ENCODE peak calls at places on chromosomes 2 and 18, in ten cellular contexts. Q is heart right ventricle; V is uterus; M is adipocyte; J is DND-41; K is CD8-positive, alpha-beta T cell; C is esophagus squamous epithelium; T is mucosa of descending colon; U is lower lobe of right lung; P is OCI-LY7. H is an unnamed sample.

GRCh38 chr18:26547302-26548143 is 830 bp downstream of the KCTD1 start:
- DNase-seq in M (peak; percentile 84), Q (peak; percentile 66), U (peak; percentile 79), J (peak; percentile 10), K (peak; percentile 22), P (peak; percentile 55), T (peak; percentile 73), C (peak; percentile 3), V (peak; percentile 67), H (peak; percentile 33)

GRCh38 chr2:951224-952006 is 766 bp downstream of the SNTG2 start:
- DNase-seq in K (no peak), M (no peak), T (no peak), Q (no peak), J (peak; percentile 24), C (no peak), V (no peak), P (no peak), U (no peak), H (no peak)

GRCh38 chr2:230658577-230658876 is 54.1 kb upstream of the CAB39 start:
- DNase-seq in P (no peak), J (no peak), M (no peak), V (no peak), Q (no peak), K (no peak), T (no peak), U (no peak), C (no peak), H (no peak)

GRCh38 chr18:34222025-34222395 is 2.7 kb downstream of the NOL4 start:
- DNase-seq in C (no peak), U (no peak), Q (no peak), K (no peak), M (no peak), V (no peak), T (peak; percentile 16), J (no peak), P (no peak), H (no peak)

GRCh38 chr2:240364961-240365775 is 70.3 kb upstream of the GPC1 start:
- DNase-seq in C (no peak), K (no peak), M (no peak), P (no peak), J (no peak), U (peak; percentile 36), Q (no peak), V (no peak), T (peak; percentile 11), H (no peak)

GRCh38 chr2:116545611-116546010 is 1268.9 kb upstream of the DDX18 start:
- DNase-seq in J (no peak), C (no peak), V (no peak), M (no peak), Q (no peak), T (no peak), K (no peak), U (no peak), P (no peak), H (no peak)

GRCh38 chr2:95277246-95277906 is 3.1 kb downstream of the PROM2 start:
- DNase-seq in M (no peak), V (no peak), P (peak; percentile 6), C (no peak), K (no peak), J (no peak), T (peak; percentile 85), U (peak; percentile 53), Q (no peak), H (no peak)

GRCh38 chr18:48533340-48534093 is 5.3 kb upstream of the CTIF start:
- DNase-seq in C (no peak), V (no peak), U (no peak), J (no peak), Q (no peak), K (no peak), M (no peak), P (no peak), T (no peak), H (no peak)

GRCh38 chr2:198054299-198054698 is 249.9 kb downstream of the PLCL1 start:
- DNase-seq in Q (no peak), P (peak; percentile 7), K (no peak), C (no peak), M (peak; percentile 49), U (no peak), V (no peak), T (peak; percentile 18), J (peak; percentile 23), H (peak; percentile 23)

GRCh38 chr2:239519081-239519920 is 118.5 kb upstream of the HDAC4 start:
- DNase-seq in J (peak; percentile 78), P (no peak), U (peak; percentile 52), M (no peak), T (no peak), Q (peak; percentile 65), K (no peak), V (no peak), C (no peak), H (no peak)

GRCh38 chr2:134462275-134462674 is 208.4 kb downstream of the MGAT5 start:
- DNase-seq in M (no peak), T (no peak), K (no peak), U (no peak), C (no peak), P (no peak), J (no peak), V (no peak), Q (no peak), H (no peak)

GRCh38 chr2:133787207-133787606 is 218.9 kb upstream of the NCKAP5 start:
- DNase-seq in V (no peak), K (no peak), Q (no peak), J (no peak), U (no peak), C (no peak), P (no peak), M (peak; percentile 37), T (no peak), H (no peak)

GRCh38 chr2:177983183-177983788 is 89.3 kb downstream of the PDE11A start:
- DNase-seq in U (no peak), Q (no peak), C (no peak), T (peak; percentile 30), M (peak; percentile 80), P (peak; percentile 41), V (no peak), K (no peak), J (peak; percentile 33), H (no peak)

GRCh38 chr2:99458529-99458928 is 31.3 kb downstream of the REV1 start:
- DNase-seq in V (no peak), K (no peak), M (no peak), C (no peak), T (no peak), P (no peak), U (no peak), J (no peak), Q (no peak), H (no peak)

DNA sequence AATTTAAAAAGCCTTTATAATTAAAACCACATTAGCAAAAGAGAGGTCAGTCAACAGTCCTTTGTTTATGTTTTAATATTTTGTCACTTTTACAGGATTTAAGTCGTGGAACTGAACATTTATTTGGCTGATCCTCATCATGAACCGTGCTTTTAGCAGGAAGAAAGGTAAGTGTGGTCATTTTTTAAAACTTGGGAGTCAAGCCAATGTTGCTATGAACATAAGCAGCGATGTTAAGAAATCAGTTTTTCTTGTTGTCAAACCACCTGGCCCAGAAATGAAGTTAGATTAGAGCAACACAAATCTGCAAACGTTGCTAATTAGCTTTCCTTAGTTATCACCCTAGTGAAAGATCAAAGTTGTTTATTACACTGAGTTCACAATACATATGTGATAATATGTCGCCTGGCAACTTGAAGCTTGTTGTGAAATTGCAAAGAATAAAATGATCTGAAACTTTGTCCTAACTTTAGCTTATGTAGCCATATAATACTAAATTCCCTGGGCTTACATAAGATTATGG is 186.0 kb downstream of the GULP1 start:
- DNase-seq in K (no peak), U (no peak), Q (no peak), J (no peak), T (no peak), M (no peak), P (no peak), V (no peak), C (no peak), H (no peak)
- H3K9me3 ChIP-seq in K (no peaks in the 10 kb centered on the region), U (no peaks in the 10 kb centered on the region), Q (no peaks in the 10 kb centered on the region), J (no peaks in the 10 kb centered on the region), T (no peaks in the 10 kb centered on the region), M (no peaks in the 10 kb centered on the region), P (no peaks in the 10 kb centered on the region), V (no peaks in the 10 kb centered on the region), C (no peaks in the 10 kb centered on the region), H (no peaks in the 10 kb centered on the region)

DNA sequence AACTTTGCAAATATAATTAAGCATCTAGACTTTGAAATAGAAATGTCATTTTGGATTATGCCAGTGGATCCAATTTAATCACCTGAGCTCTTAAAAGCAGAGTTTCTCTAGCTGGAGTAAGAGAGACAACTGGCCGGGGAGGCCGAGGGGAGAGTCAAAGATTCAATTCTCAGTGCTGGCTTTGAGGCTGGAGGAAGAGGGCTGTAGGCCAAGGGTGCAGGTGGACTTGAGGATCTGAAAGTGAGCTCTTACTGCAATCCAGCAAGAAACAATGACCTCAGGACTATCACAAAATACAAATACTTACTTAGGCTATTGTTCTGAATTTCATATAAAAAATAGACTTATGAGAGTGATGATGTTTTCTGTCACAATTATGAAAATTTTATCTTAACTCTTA is 814.5 kb downstream of the CBLN2 start:
- DNase-seq in Q (no peak), M (no peak), V (no peak), T (no peak), K (no peak), U (no peak), C (no peak), P (no peak), J (no peak), H (no peak)
- H3K9me3 ChIP-seq in Q (no peaks in the 10 kb centered on the region), M (peaks cover 3% of the 10 kb centered on the region), V (no peaks in the 10 kb centered on the region), T (no peaks in the 10 kb centered on the region), K (no peaks in the 10 kb centered on the region), U (no peaks in the 10 kb centered on the region), C (no peaks in the 10 kb centered on the region), P (no peaks in the 10 kb centered on the region), J (no peaks in the 10 kb centered on the region), H (no peaks in the 10 kb centered on the region)

DNA sequence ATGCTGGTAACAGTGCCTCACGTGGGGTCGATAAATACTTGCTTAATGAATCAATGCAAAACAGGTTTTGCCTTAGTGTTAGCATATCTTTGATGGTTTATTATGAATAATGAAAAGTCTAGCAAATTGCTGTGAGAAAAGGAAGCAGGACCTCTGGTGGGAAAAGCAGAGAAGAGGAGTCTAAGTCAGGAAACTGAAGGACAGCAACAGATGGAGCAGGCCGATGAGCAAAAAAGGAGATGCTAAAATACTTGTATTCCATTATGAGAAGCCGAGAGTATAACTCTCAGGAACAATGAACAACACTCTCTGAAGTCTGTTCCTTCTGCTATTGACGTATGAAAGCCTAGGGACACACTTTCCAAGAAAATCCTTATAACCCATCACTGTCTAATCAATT is 555.2 kb upstream of the KLHL29 start:
- DNase-seq in V (no peak), K (no peak), J (no peak), M (no peak), P (no peak), T (no peak), Q (no peak), U (no peak), C (no peak), H (no peak)
- H3K9me3 ChIP-seq in V (no peaks in the 10 kb centered on the region), K (no peaks in the 10 kb centered on the region), J (no peaks in the 10 kb centered on the region), M (no peaks in the 10 kb centered on the region), P (no peaks in the 10 kb centered on the region), T (no peaks in the 10 kb centered on the region), Q (no peaks in the 10 kb centered on the region), U (no peaks in the 10 kb centered on the region), C (no peaks in the 10 kb centered on the region), H (no peaks in the 10 kb centered on the region)

DNA sequence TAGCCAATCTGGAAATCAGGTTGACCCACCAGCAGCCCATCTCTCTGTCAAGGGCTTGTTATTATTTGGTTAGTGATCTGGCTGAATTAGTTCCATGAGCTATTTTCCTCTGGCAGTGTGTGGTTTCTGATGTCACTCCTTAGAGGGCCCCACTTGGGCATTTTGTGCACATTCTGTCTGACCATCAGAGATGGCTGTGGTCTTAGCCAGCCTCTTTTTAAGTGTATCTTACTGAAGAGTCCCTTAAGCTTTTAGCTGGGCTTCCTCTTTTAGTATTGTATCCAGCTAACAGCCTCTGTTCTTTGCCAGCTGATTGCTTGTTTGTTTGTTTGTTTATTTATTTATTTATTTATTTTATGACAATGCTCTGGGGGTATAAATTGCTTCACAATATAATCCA is 951.1 kb upstream of the CNTNAP5 start:
- DNase-seq in K (no peak), P (no peak), V (no peak), Q (no peak), U (no peak), M (no peak), J (no peak), C (no peak), T (no peak), H (no peak)
- H3K9me3 ChIP-seq in K (no peaks in the 10 kb centered on the region), P (no peaks in the 10 kb centered on the region), V (no peaks in the 10 kb centered on the region), Q (no peaks in the 10 kb centered on the region), U (no peaks in the 10 kb centered on the region), M (no peaks in the 10 kb centered on the region), J (no peaks in the 10 kb centered on the region), C (no peaks in the 10 kb centered on the region), T (no peaks in the 10 kb centered on the region), H (no peaks in the 10 kb centered on the region)